ENCODE peak calls at places on chromosomes 3 and 15, in four cellular contexts. One of them, this sample, is unnamed.

GRCh38 chr15:35173444-35174118 is 88.5 kb upstream of the NANOGP8 start:
- DNase-seq in fibroblast of lung: peak; percentile 68
- DNase-seq in stimulated activated CD4-positive, alpha-beta T cell treated with anti-CD3 and anti-CD28 coated beads, Interleukin-2, amount 100 ng/mL, for 48 hours: no peak
- DNase-seq in KG1: no peak
- DNase-seq in this sample: no peak

GRCh38 chr3:186451371-186451770 is 89.3 kb upstream of the DGKG start:
- DNase-seq in fibroblast of lung: no peak
- DNase-seq in stimulated activated CD4-positive, alpha-beta T cell treated with anti-CD3 and anti-CD28 coated beads, Interleukin-2, amount 100 ng/mL, for 48 hours: no peak
- DNase-seq in KG1: no peak
- DNase-seq in this sample: no peak

GRCh38 chr3:178705925-178706324 is 169.7 kb downstream of the KCNMB2 start:
- DNase-seq in stimulated activated CD4-positive, alpha-beta T cell treated with anti-CD3 and anti-CD28 coated beads, Interleukin-2, amount 100 ng/mL, for 48 hours: no peak
- DNase-seq in KG1: no peak
- DNase-seq in fibroblast of lung: peak; percentile 17
- DNase-seq in this sample: no peak

GRCh38 chr15:70974004-70974832 is 81.6 kb downstream of the LRRC49 start:
- DNase-seq in fibroblast of lung: peak; percentile 58
- DNase-seq in KG1: no peak
- DNase-seq in stimulated activated CD4-positive, alpha-beta T cell treated with anti-CD3 and anti-CD28 coated beads, Interleukin-2, amount 100 ng/mL, for 48 hours: no peak
- DNase-seq in this sample: no peak

GRCh38 chr3:122679467-122680291 is 960 bp upstream of the PARP14 start:
- DNase-seq in KG1: no peak
- DNase-seq in stimulated activated CD4-positive, alpha-beta T cell treated with anti-CD3 and anti-CD28 coated beads, Interleukin-2, amount 100 ng/mL, for 48 hours: no peak
- DNase-seq in fibroblast of lung: peak; percentile 19
- DNase-seq in this sample: no peak

GRCh38 chr15:47504624-47505256 is 212.6 kb upstream of the SEMA6D start:
- DNase-seq in stimulated activated CD4-positive, alpha-beta T cell treated with anti-CD3 and anti-CD28 coated beads, Interleukin-2, amount 100 ng/mL, for 48 hours: no peak
- DNase-seq in KG1: no peak
- DNase-seq in fibroblast of lung: no peak
- DNase-seq in this sample: no peak

GRCh38 chr3:187736418-187736871 is 8.8 kb downstream of the BCL6 start:
- DNase-seq in stimulated activated CD4-positive, alpha-beta T cell treated with anti-CD3 and anti-CD28 coated beads, Interleukin-2, amount 100 ng/mL, for 48 hours: no peak
- DNase-seq in fibroblast of lung: peak; percentile 71
- DNase-seq in KG1: no peak
- DNase-seq in this sample: no peak

GRCh38 chr15:63971427-63971805 is 74.9 kb downstream of the DAPK2 start:
- DNase-seq in fibroblast of lung: no peak
- DNase-seq in KG1: no peak
- DNase-seq in stimulated activated CD4-positive, alpha-beta T cell treated with anti-CD3 and anti-CD28 coated beads, Interleukin-2, amount 100 ng/mL, for 48 hours: peak; percentile 29
- DNase-seq in this sample: peak; percentile 57

GRCh38 chr15:70111203-70112017 is 13.7 kb upstream of the TLE3 start:
- DNase-seq in stimulated activated CD4-positive, alpha-beta T cell treated with anti-CD3 and anti-CD28 coated beads, Interleukin-2, amount 100 ng/mL, for 48 hours: no peak
- DNase-seq in fibroblast of lung: peak; percentile 91
- DNase-seq in KG1: peak; percentile 36
- DNase-seq in this sample: no peak

GRCh38 chr3:50156991-50157493 is 1.9 kb downstream of the SEMA3F start:
- DNase-seq in KG1: no peak
- DNase-seq in stimulated activated CD4-positive, alpha-beta T cell treated with anti-CD3 and anti-CD28 coated beads, Interleukin-2, amount 100 ng/mL, for 48 hours: no peak
- DNase-seq in fibroblast of lung: peak; percentile 32
- DNase-seq in this sample: no peak

GRCh38 chr3:19147905-19148767 is at the start of gene KCNH8:
- DNase-seq in fibroblast of lung: no peak
- DNase-seq in stimulated activated CD4-positive, alpha-beta T cell treated with anti-CD3 and anti-CD28 coated beads, Interleukin-2, amount 100 ng/mL, for 48 hours: no peak
- DNase-seq in KG1: no peak
- DNase-seq in this sample: peak; percentile 4

GRCh38 chr15:76994971-76995945 is at the start of gene PSTPIP1:
- DNase-seq in KG1: peak; percentile 70
- DNase-seq in stimulated activated CD4-positive, alpha-beta T cell treated with anti-CD3 and anti-CD28 coated beads, Interleukin-2, amount 100 ng/mL, for 48 hours: no peak
- DNase-seq in fibroblast of lung: no peak
- DNase-seq in this sample: peak; percentile 63

GRCh38 chr3:33277193-33277882 is at the start of gene FBXL2:
- DNase-seq in KG1: peak; percentile 17
- DNase-seq in stimulated activated CD4-positive, alpha-beta T cell treated with anti-CD3 and anti-CD28 coated beads, Interleukin-2, amount 100 ng/mL, for 48 hours: peak; percentile 3
- DNase-seq in fibroblast of lung: peak; percentile 70
- DNase-seq in this sample: no peak

GRCh38 chr15:82737975-82738374 is 28.3 kb upstream of the AP3B2 start:
- DNase-seq in fibroblast of lung: no peak
- DNase-seq in KG1: no peak
- DNase-seq in stimulated activated CD4-positive, alpha-beta T cell treated with anti-CD3 and anti-CD28 coated beads, Interleukin-2, amount 100 ng/mL, for 48 hours: no peak
- DNase-seq in this sample: no peak

GRCh38 chr3:155019576-155019975 is 60.5 kb upstream of the MME start:
- DNase-seq in stimulated activated CD4-positive, alpha-beta T cell treated with anti-CD3 and anti-CD28 coated beads, Interleukin-2, amount 100 ng/mL, for 48 hours: no peak
- DNase-seq in fibroblast of lung: peak; percentile 8
- DNase-seq in KG1: no peak
- DNase-seq in this sample: no peak

GRCh38 chr3:69120879-69121464 is 1.4 kb downstream of the LMOD3 start:
- DNase-seq in KG1: peak; percentile 70
- DNase-seq in fibroblast of lung: peak; percentile 62
- DNase-seq in stimulated activated CD4-positive, alpha-beta T cell treated with anti-CD3 and anti-CD28 coated beads, Interleukin-2, amount 100 ng/mL, for 48 hours: peak; percentile 82
- DNase-seq in this sample: peak; percentile 67

GRCh38 chr3:179977356-179977755 is 59.4 kb downstream of the PEX5L start:
- DNase-seq in KG1: no peak
- DNase-seq in fibroblast of lung: no peak
- DNase-seq in stimulated activated CD4-positive, alpha-beta T cell treated with anti-CD3 and anti-CD28 coated beads, Interleukin-2, amount 100 ng/mL, for 48 hours: no peak
- DNase-seq in this sample: no peak

GRCh38 chr3:73484656-73485248 is 140.0 kb downstream of the PDZRN3 start:
- DNase-seq in KG1: no peak
- DNase-seq in stimulated activated CD4-positive, alpha-beta T cell treated with anti-CD3 and anti-CD28 coated beads, Interleukin-2, amount 100 ng/mL, for 48 hours: no peak
- DNase-seq in fibroblast of lung: no peak
- DNase-seq in this sample: no peak

GRCh38 chr3:193656445-193656844 is 63.4 kb downstream of the OPA1 start:
- DNase-seq in fibroblast of lung: peak; percentile 6
- DNase-seq in KG1: no peak
- DNase-seq in stimulated activated CD4-positive, alpha-beta T cell treated with anti-CD3 and anti-CD28 coated beads, Interleukin-2, amount 100 ng/mL, for 48 hours: no peak
- DNase-seq in this sample: no peak

GRCh38 chr3:14847613-14848541 is 29.1 kb downstream of the FGD5 start:
- DNase-seq in KG1: no peak
- DNase-seq in fibroblast of lung: no peak
- DNase-seq in stimulated activated CD4-positive, alpha-beta T cell treated with anti-CD3 and anti-CD28 coated beads, Interleukin-2, amount 100 ng/mL, for 48 hours: no peak
- DNase-seq in this sample: no peak

GRCh38 chr3:13286873-13287272 is 133.2 kb downstream of the NUP210 start:
- DNase-seq in stimulated activated CD4-positive, alpha-beta T cell treated with anti-CD3 and anti-CD28 coated beads, Interleukin-2, amount 100 ng/mL, for 48 hours: no peak
- DNase-seq in KG1: no peak
- DNase-seq in fibroblast of lung: no peak
- DNase-seq in this sample: no peak

GRCh38 chr3:190053919-190054672 is 66.6 kb downstream of the P3H2 start:
- DNase-seq in KG1: no peak
- DNase-seq in stimulated activated CD4-positive, alpha-beta T cell treated with anti-CD3 and anti-CD28 coated beads, Interleukin-2, amount 100 ng/mL, for 48 hours: no peak
- DNase-seq in fibroblast of lung: peak; percentile 85
- DNase-seq in this sample: no peak

GRCh38 chr3:84082726-84083125 is 876.1 kb upstream of the CADM2 start:
- DNase-seq in KG1: no peak
- DNase-seq in stimulated activated CD4-positive, alpha-beta T cell treated with anti-CD3 and anti-CD28 coated beads, Interleukin-2, amount 100 ng/mL, for 48 hours: no peak
- DNase-seq in fibroblast of lung: no peak
- DNase-seq in this sample: no peak

GRCh38 chr3:173660645-173661299 is 263.2 kb downstream of the NLGN1 start:
- DNase-seq in stimulated activated CD4-positive, alpha-beta T cell treated with anti-CD3 and anti-CD28 coated beads, Interleukin-2, amount 100 ng/mL, for 48 hours: no peak
- DNase-seq in KG1: no peak
- DNase-seq in fibroblast of lung: peak; percentile 88
- DNase-seq in this sample: no peak

GRCh38 chr3:146845361-146845760 is 240.2 kb upstream of the PLSCR5 start:
- DNase-seq in stimulated activated CD4-positive, alpha-beta T cell treated with anti-CD3 and anti-CD28 coated beads, Interleukin-2, amount 100 ng/mL, for 48 hours: no peak
- DNase-seq in KG1: no peak
- DNase-seq in fibroblast of lung: no peak
- DNase-seq in this sample: no peak

GRCh38 chr3:126121074-126121473 is 37.1 kb upstream of the SLC41A3 start:
- DNase-seq in KG1: no peak
- DNase-seq in stimulated activated CD4-positive, alpha-beta T cell treated with anti-CD3 and anti-CD28 coated beads, Interleukin-2, amount 100 ng/mL, for 48 hours: no peak
- DNase-seq in fibroblast of lung: no peak
- DNase-seq in this sample: no peak

GRCh38 chr15:73065114-73065513 is 12.9 kb downstream of the NEO1 start:
- DNase-seq in stimulated activated CD4-positive, alpha-beta T cell treated with anti-CD3 and anti-CD28 coated beads, Interleukin-2, amount 100 ng/mL, for 48 hours: no peak
- DNase-seq in KG1: no peak
- DNase-seq in fibroblast of lung: no peak
- DNase-seq in this sample: no peak

GRCh38 chr15:55709458-55709857 is 33.5 kb downstream of the PRTG start:
- DNase-seq in stimulated activated CD4-positive, alpha-beta T cell treated with anti-CD3 and anti-CD28 coated beads, Interleukin-2, amount 100 ng/mL, for 48 hours: no peak
- DNase-seq in fibroblast of lung: no peak
- DNase-seq in KG1: no peak
- DNase-seq in this sample: no peak

GRCh38 chr15:39756806-39757522 is 25.7 kb downstream of the FSIP1 start:
- DNase-seq in fibroblast of lung: peak; percentile 62
- DNase-seq in KG1: peak; percentile 26
- DNase-seq in stimulated activated CD4-positive, alpha-beta T cell treated with anti-CD3 and anti-CD28 coated beads, Interleukin-2, amount 100 ng/mL, for 48 hours: no peak
- DNase-seq in this sample: no peak

GRCh38 chr3:193452338-193452737 is 73.8 kb upstream of the ATP13A5 start:
- DNase-seq in KG1: no peak
- DNase-seq in fibroblast of lung: no peak
- DNase-seq in stimulated activated CD4-positive, alpha-beta T cell treated with anti-CD3 and anti-CD28 coated beads, Interleukin-2, amount 100 ng/mL, for 48 hours: no peak
- DNase-seq in this sample: no peak

GRCh38 chr3:124601189-124601588 is 129.1 kb upstream of the UMPS start:
- DNase-seq in fibroblast of lung: peak; percentile 23
- DNase-seq in KG1: no peak
- DNase-seq in stimulated activated CD4-positive, alpha-beta T cell treated with anti-CD3 and anti-CD28 coated beads, Interleukin-2, amount 100 ng/mL, for 48 hours: no peak
- DNase-seq in this sample: no peak

GRCh38 chr15:25054329-25054728 is 99.5 kb downstream of the SNRPN start:
- DNase-seq in KG1: no peak
- DNase-seq in stimulated activated CD4-positive, alpha-beta T cell treated with anti-CD3 and anti-CD28 coated beads, Interleukin-2, amount 100 ng/mL, for 48 hours: no peak
- DNase-seq in fibroblast of lung: no peak
- DNase-seq in this sample: no peak

GRCh38 chr3:139745831-139746230 is 68.1 kb upstream of the NMNAT3 start:
- DNase-seq in KG1: no peak
- DNase-seq in stimulated activated CD4-positive, alpha-beta T cell treated with anti-CD3 and anti-CD28 coated beads, Interleukin-2, amount 100 ng/mL, for 48 hours: no peak
- DNase-seq in fibroblast of lung: peak; percentile 83
- DNase-seq in this sample: no peak

GRCh38 chr15:63037996-63038720 is 4.4 kb upstream of the TPM1 start:
- DNase-seq in stimulated activated CD4-positive, alpha-beta T cell treated with anti-CD3 and anti-CD28 coated beads, Interleukin-2, amount 100 ng/mL, for 48 hours: no peak
- DNase-seq in fibroblast of lung: no peak
- DNase-seq in KG1: no peak
- DNase-seq in this sample: no peak

GRCh38 chr15:66670698-66671580 is 31.1 kb upstream of the SMAD6 start:
- DNase-seq in KG1: no peak
- DNase-seq in stimulated activated CD4-positive, alpha-beta T cell treated with anti-CD3 and anti-CD28 coated beads, Interleukin-2, amount 100 ng/mL, for 48 hours: no peak
- DNase-seq in fibroblast of lung: no peak
- DNase-seq in this sample: no peak

This sample was measured in stimulated activated naive CD4-positive, alpha-beta T cell treated with Interleukin-2 at 50 U/mL for 16 hours.